ENCODE peak calls at places on chromosome 11, in nine cellular contexts. One of them, this sample, is unnamed.
A peak's percentile ranks its signal among the peaks of the same experiment; 100 is the strongest.

GRCh38 chr11:64385953-64386704 is 27.2 kb downstream of the RPS6KA4 start:
- DNase-seq in heart right ventricle: no peak
- DNase-seq in OCI-LY7: no peak
- DNase-seq in mucosa of descending colon: no peak
- DNase-seq in IMR-90: peak; percentile 35
- DNase-seq in sigmoid colon: no peak
- DNase-seq in body of pancreas: no peak
- DNase-seq in psoas muscle: no peak
- DNase-seq in lower lobe of right lung: no peak
- DNase-seq in this sample: no peak

GRCh38 chr11:134377876-134378275 is 34.2 kb downstream of the B3GAT1 start:
- DNase-seq in heart right ventricle: no peak
- DNase-seq in mucosa of descending colon: no peak
- DNase-seq in sigmoid colon: no peak
- DNase-seq in body of pancreas: no peak
- DNase-seq in OCI-LY7: no peak
- DNase-seq in IMR-90: no peak
- DNase-seq in lower lobe of right lung: peak; percentile 37
- DNase-seq in psoas muscle: no peak
- DNase-seq in this sample: no peak

GRCh38 chr11:34426766-34427170 is 12.0 kb upstream of the CAT start:
- DNase-seq in body of pancreas: no peak
- DNase-seq in sigmoid colon: no peak
- DNase-seq in OCI-LY7: no peak
- DNase-seq in IMR-90: peak; percentile 71
- DNase-seq in psoas muscle: no peak
- DNase-seq in heart right ventricle: no peak
- DNase-seq in mucosa of descending colon: no peak
- DNase-seq in lower lobe of right lung: no peak
- DNase-seq in this sample: no peak

GRCh38 chr11:65440831-65441499 is 18.4 kb downstream of the NEAT1 start:
- DNase-seq in lower lobe of right lung: no peak
- DNase-seq in OCI-LY7: peak; percentile 91
- DNase-seq in psoas muscle: no peak
- DNase-seq in mucosa of descending colon: no peak
- DNase-seq in body of pancreas: no peak
- DNase-seq in heart right ventricle: no peak
- DNase-seq in sigmoid colon: peak; percentile 66
- DNase-seq in IMR-90: peak; percentile 43
- DNase-seq in this sample: peak; percentile 65

GRCh38 chr11:64003807-64004589 is 17.8 kb downstream of the OTUB1 start:
- DNase-seq in body of pancreas: peak; percentile 36
- DNase-seq in heart right ventricle: no peak
- DNase-seq in OCI-LY7: no peak
- DNase-seq in sigmoid colon: no peak
- DNase-seq in psoas muscle: no peak
- DNase-seq in lower lobe of right lung: no peak
- DNase-seq in IMR-90: no peak
- DNase-seq in mucosa of descending colon: no peak
- DNase-seq in this sample: no peak

GRCh38 chr11:123765601-123766000 is 11.3 kb upstream of the OR6X1 start:
- DNase-seq in lower lobe of right lung: no peak
- DNase-seq in body of pancreas: no peak
- DNase-seq in sigmoid colon: no peak
- DNase-seq in heart right ventricle: no peak
- DNase-seq in psoas muscle: no peak
- DNase-seq in OCI-LY7: no peak
- DNase-seq in IMR-90: no peak
- DNase-seq in mucosa of descending colon: no peak
- DNase-seq in this sample: no peak

GRCh38 chr11:20397281-20397680 is 9.8 kb downstream of the PRMT3 start:
- DNase-seq in sigmoid colon: no peak
- DNase-seq in IMR-90: peak; percentile 57
- DNase-seq in psoas muscle: no peak
- DNase-seq in OCI-LY7: peak; percentile 40
- DNase-seq in body of pancreas: no peak
- DNase-seq in heart right ventricle: no peak
- DNase-seq in lower lobe of right lung: no peak
- DNase-seq in mucosa of descending colon: peak; percentile 31
- DNase-seq in this sample: no peak

GRCh38 chr11:47183969-47184368 is 2.3 kb downstream of the PACSIN3 start:
- DNase-seq in OCI-LY7: no peak
- DNase-seq in IMR-90: no peak
- DNase-seq in body of pancreas: no peak
- DNase-seq in lower lobe of right lung: no peak
- DNase-seq in heart right ventricle: peak; percentile 33
- DNase-seq in psoas muscle: peak; percentile 62
- DNase-seq in sigmoid colon: no peak
- DNase-seq in mucosa of descending colon: no peak
- DNase-seq in this sample: no peak

GRCh38 chr11:112817376-112817775 is 143.8 kb upstream of the NCAM1 start:
- DNase-seq in IMR-90: no peak
- DNase-seq in body of pancreas: no peak
- DNase-seq in psoas muscle: no peak
- DNase-seq in heart right ventricle: no peak
- DNase-seq in mucosa of descending colon: no peak
- DNase-seq in sigmoid colon: no peak
- DNase-seq in lower lobe of right lung: no peak
- DNase-seq in OCI-LY7: no peak
- DNase-seq in this sample: no peak

GRCh38 chr11:12278766-12279671 is 98.4 kb upstream of the PARVA start:
- DNase-seq in heart right ventricle: no peak
- DNase-seq in IMR-90: no peak
- DNase-seq in OCI-LY7: no peak
- DNase-seq in sigmoid colon: no peak
- DNase-seq in lower lobe of right lung: no peak
- DNase-seq in body of pancreas: peak; percentile 55
- DNase-seq in mucosa of descending colon: no peak
- DNase-seq in psoas muscle: no peak
- DNase-seq in this sample: no peak

GRCh38 chr11:7089328-7090251 is 792 bp downstream of the RBMXL2 start:
- DNase-seq in body of pancreas: no peak
- DNase-seq in OCI-LY7: no peak
- DNase-seq in psoas muscle: peak; percentile 7
- DNase-seq in lower lobe of right lung: no peak
- DNase-seq in sigmoid colon: no peak
- DNase-seq in heart right ventricle: no peak
- DNase-seq in mucosa of descending colon: no peak
- DNase-seq in IMR-90: no peak
- DNase-seq in this sample: no peak

DNA sequence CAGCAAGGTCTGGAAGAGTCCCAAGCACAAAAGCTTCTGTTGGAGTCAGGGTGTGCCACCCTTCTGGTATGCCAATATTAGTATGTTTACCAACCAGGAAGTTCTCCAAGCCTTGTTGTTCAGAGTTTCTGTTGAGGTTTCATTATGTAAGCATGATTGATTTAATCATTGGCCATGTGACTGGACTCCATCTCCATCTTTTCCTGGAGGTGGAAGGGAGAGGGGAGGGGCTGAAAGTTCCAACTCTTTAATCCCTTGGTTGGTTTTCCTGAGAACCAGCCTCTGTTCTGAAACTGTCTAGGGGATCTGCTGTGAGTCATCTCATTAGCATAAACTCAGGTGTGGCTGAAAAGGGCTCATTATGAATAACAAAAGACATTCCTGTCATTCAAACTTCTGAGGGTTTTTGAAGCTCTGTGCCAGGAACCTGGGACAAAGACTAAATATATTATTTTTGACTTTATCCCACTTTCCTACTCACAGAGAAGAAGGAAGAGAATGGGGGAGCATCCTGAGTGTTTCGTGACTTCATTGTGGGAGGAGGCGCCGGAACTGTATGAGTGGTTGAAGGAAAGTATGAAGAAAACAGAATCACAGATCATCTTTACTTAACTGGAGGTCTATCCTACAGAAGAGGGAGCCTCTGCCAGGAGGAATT is 138.2 kb downstream of the NECTIN1 start:
- DNase-seq in mucosa of descending colon: no peak
- DNase-seq in lower lobe of right lung: no peak
- DNase-seq in OCI-LY7: no peak
- DNase-seq in IMR-90: no peak
- DNase-seq in heart right ventricle: no peak
- DNase-seq in psoas muscle: no peak
- DNase-seq in sigmoid colon: no peak
- DNase-seq in body of pancreas: no peak
- DNase-seq in this sample: no peak
- H3K4me1 ChIP-seq in mucosa of descending colon: no peaks in the 10 kb centered on the region
- H3K4me1 ChIP-seq in lower lobe of right lung: no peaks in the 10 kb centered on the region
- H3K4me1 ChIP-seq in OCI-LY7: no peaks in the 10 kb centered on the region
- H3K4me1 ChIP-seq in IMR-90: peaks cover 6% of the 10 kb centered on the region
- H3K4me1 ChIP-seq in heart right ventricle: no peaks in the 10 kb centered on the region
- H3K4me1 ChIP-seq in psoas muscle: no peaks in the 10 kb centered on the region
- H3K4me1 ChIP-seq in sigmoid colon: no peaks in the 10 kb centered on the region
- H3K4me1 ChIP-seq in body of pancreas: no peaks in the 10 kb centered on the region
- H3K4me1 ChIP-seq in this sample: no peaks in the 10 kb centered on the region

GRCh38 chr11:45148276-45148675 is 1.8 kb downstream of the PRDM11 start:
- DNase-seq in mucosa of descending colon: no peak
- DNase-seq in OCI-LY7: no peak
- DNase-seq in IMR-90: no peak
- DNase-seq in lower lobe of right lung: no peak
- DNase-seq in body of pancreas: no peak
- DNase-seq in sigmoid colon: peak; percentile 52
- DNase-seq in psoas muscle: no peak
- DNase-seq in heart right ventricle: no peak
- DNase-seq in this sample: no peak
- H3K4me3 ChIP-seq in mucosa of descending colon: no peak overlapping the region
- H3K4me3 ChIP-seq in OCI-LY7: peak overlapping the region; percentile 80
- H3K4me3 ChIP-seq in IMR-90: no peak overlapping the region
- H3K4me3 ChIP-seq in lower lobe of right lung: peak overlapping the region; percentile 81
- H3K4me3 ChIP-seq in body of pancreas: no peak overlapping the region
- H3K4me3 ChIP-seq in sigmoid colon: no peak overlapping the region
- H3K4me3 ChIP-seq in psoas muscle: peak overlapping the region; percentile 73
- H3K4me3 ChIP-seq in heart right ventricle: peak overlapping the region; percentile 67
- H3K4me3 ChIP-seq in this sample: no peak overlapping the region

DNA sequence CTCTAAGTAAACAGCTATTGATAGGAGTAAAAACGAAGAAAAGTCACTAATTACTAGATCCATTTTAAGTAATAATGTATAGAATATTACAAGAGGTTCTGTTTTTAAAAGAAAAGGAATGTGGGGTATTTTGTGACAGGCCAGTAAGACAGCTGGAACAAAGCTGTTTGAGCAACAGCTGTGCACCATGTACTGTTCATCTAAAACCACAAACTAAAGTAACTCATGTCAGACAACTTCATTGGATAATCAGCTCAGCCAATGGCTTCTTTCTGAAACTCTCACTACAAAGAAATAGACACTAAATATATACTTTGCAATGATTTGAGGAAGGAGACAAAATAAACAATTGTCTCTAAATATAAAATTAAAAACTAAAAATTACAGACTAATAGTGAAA is 16.1 kb downstream of the RRAS2 start:
- DNase-seq in psoas muscle: no peak
- DNase-seq in lower lobe of right lung: no peak
- DNase-seq in IMR-90: peak; percentile 82
- DNase-seq in sigmoid colon: no peak
- DNase-seq in mucosa of descending colon: no peak
- DNase-seq in OCI-LY7: no peak
- DNase-seq in heart right ventricle: no peak
- DNase-seq in body of pancreas: no peak
- DNase-seq in this sample: no peak
- H3K4me1 ChIP-seq in psoas muscle: peaks cover 41% of the 10 kb centered on the region
- H3K4me1 ChIP-seq in lower lobe of right lung: peaks cover 9% of the 10 kb centered on the region
- H3K4me1 ChIP-seq in IMR-90: peaks cover 6% of the 10 kb centered on the region
- H3K4me1 ChIP-seq in sigmoid colon: no peaks in the 10 kb centered on the region
- H3K4me1 ChIP-seq in mucosa of descending colon: no peaks in the 10 kb centered on the region
- H3K4me1 ChIP-seq in OCI-LY7: no peaks in the 10 kb centered on the region
- H3K4me1 ChIP-seq in heart right ventricle: peaks cover 6% of the 10 kb centered on the region
- H3K4me1 ChIP-seq in body of pancreas: peaks cover 9% of the 10 kb centered on the region
- H3K4me1 ChIP-seq in this sample: no peaks in the 10 kb centered on the region

DNA sequence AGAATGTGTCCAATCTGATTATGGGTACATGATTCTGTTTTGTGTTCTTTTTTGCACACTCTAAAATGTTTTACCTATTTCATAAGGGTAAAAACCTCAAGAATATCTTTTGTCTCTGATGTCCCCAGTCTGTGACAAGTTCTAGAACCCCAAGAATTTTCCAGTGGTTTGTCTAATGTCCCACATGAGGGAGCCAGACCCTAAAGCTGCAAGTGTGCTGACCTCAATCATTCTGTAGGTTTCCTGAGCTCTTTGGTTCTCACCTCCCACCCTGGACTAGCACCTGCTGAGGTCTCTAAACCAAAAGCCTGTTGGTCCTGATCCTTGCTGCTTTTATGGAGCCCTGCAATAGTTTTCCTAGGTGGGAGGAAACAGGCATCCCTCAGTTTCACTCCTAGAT is 149.8 kb upstream of the MPPED2 start:
- DNase-seq in OCI-LY7: no peak
- DNase-seq in sigmoid colon: no peak
- DNase-seq in mucosa of descending colon: no peak
- DNase-seq in IMR-90: no peak
- DNase-seq in psoas muscle: no peak
- DNase-seq in lower lobe of right lung: no peak
- DNase-seq in body of pancreas: no peak
- DNase-seq in heart right ventricle: no peak
- DNase-seq in this sample: no peak
- H3K4me3 ChIP-seq in OCI-LY7: no peak overlapping the region
- H3K4me3 ChIP-seq in sigmoid colon: no peak overlapping the region
- H3K4me3 ChIP-seq in mucosa of descending colon: no peak overlapping the region
- H3K4me3 ChIP-seq in IMR-90: no peak overlapping the region
- H3K4me3 ChIP-seq in psoas muscle: no peak overlapping the region
- H3K4me3 ChIP-seq in lower lobe of right lung: no peak overlapping the region
- H3K4me3 ChIP-seq in body of pancreas: no peak overlapping the region
- H3K4me3 ChIP-seq in heart right ventricle: no peak overlapping the region
- H3K4me3 ChIP-seq in this sample: no peak overlapping the region

DNA sequence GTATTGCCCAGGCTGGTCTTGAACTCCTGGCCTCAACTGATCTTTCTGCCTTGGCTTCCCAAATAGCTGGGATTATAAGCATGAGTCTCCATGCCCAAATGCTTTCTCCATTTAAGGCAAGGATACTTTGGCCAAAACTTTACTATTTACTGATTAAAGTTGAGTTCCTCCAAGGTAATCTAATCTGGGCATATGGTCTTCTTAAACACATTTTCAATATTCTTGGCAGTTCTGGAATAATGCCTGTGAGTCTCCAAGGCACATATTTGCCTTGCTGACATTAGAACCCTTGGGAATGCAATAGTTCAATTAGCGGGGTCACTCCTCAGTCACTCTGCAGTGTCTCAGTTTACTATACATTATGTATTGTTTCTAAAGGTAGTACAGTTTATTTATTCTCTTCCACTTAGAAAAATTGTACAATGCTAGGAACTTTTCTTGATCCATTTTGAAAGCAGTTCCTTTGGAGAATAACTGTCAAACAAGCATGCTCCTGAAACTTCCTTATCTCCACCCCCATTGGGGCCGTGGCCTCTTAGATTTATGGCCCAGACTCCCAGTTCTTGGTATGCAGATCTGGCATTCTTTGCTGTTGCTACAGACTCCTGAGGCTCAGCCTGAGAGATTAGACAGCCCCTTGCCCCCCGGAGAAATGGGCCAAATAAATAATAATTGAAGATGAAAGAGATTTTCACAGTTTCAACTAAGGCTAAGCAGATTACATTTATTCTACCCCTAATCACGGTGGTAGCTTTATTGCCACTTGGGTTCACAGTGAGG is 13.2 kb upstream of the RAB38 start:
- DNase-seq in mucosa of descending colon: no peak
- DNase-seq in lower lobe of right lung: no peak
- DNase-seq in IMR-90: no peak
- DNase-seq in sigmoid colon: no peak
- DNase-seq in body of pancreas: no peak
- DNase-seq in OCI-LY7: no peak
- DNase-seq in psoas muscle: no peak
- DNase-seq in heart right ventricle: no peak
- DNase-seq in this sample: no peak
- H3K4me1 ChIP-seq in mucosa of descending colon: no peaks in the 10 kb centered on the region
- H3K4me1 ChIP-seq in lower lobe of right lung: no peaks in the 10 kb centered on the region
- H3K4me1 ChIP-seq in IMR-90: no peaks in the 10 kb centered on the region
- H3K4me1 ChIP-seq in sigmoid colon: peaks cover 9% of the 10 kb centered on the region
- H3K4me1 ChIP-seq in body of pancreas: no peaks in the 10 kb centered on the region
- H3K4me1 ChIP-seq in OCI-LY7: peaks cover 8% of the 10 kb centered on the region
- H3K4me1 ChIP-seq in psoas muscle: no peaks in the 10 kb centered on the region
- H3K4me1 ChIP-seq in heart right ventricle: no peaks in the 10 kb centered on the region
- H3K4me1 ChIP-seq in this sample: no peaks in the 10 kb centered on the region